ENCODE peak calls at places on chromosome 7, in five cellular contexts. One of them, this sample, is unnamed.

GRCh38 chr7:118239014-118239413 is 14.5 kb downstream of the ANKRD7 start:
- DNase-seq in psoas muscle: no peak
- DNase-seq in iris pigment epithelial cell: no peak
- DNase-seq in activated T-cell treated with anti-CD3 and anti-CD28 coated beads, Interleukin-2, amount 50 U/mL, for 72 hours: no peak
- DNase-seq in iPS DF 6.9: peak
- DNase-seq in this sample: no peak

GRCh38 chr7:2941201-2941859 is 97.2 kb upstream of the GNA12 start:
- DNase-seq in activated T-cell treated with anti-CD3 and anti-CD28 coated beads, Interleukin-2, amount 50 U/mL, for 72 hours: no peak
- DNase-seq in psoas muscle: no peak
- DNase-seq in iPS DF 6.9: no peak
- DNase-seq in iris pigment epithelial cell: no peak
- DNase-seq in this sample: no peak

GRCh38 chr7:151745090-151745638 is 131.8 kb downstream of the PRKAG2 start:
- DNase-seq in iris pigment epithelial cell: peak
- DNase-seq in iPS DF 6.9: no peak
- DNase-seq in activated T-cell treated with anti-CD3 and anti-CD28 coated beads, Interleukin-2, amount 50 U/mL, for 72 hours: peak
- DNase-seq in psoas muscle: peak
- DNase-seq in this sample: no peak

GRCh38 chr7:142542938-142543337 is 206.3 kb upstream of the PRSS1 start:
- DNase-seq in iPS DF 6.9: no peak
- DNase-seq in psoas muscle: no peak
- DNase-seq in iris pigment epithelial cell: peak
- DNase-seq in activated T-cell treated with anti-CD3 and anti-CD28 coated beads, Interleukin-2, amount 50 U/mL, for 72 hours: no peak
- DNase-seq in this sample: no peak

GRCh38 chr7:41970946-41971345 is 266.1 kb downstream of the GLI3 start:
- DNase-seq in iPS DF 6.9: no peak
- DNase-seq in activated T-cell treated with anti-CD3 and anti-CD28 coated beads, Interleukin-2, amount 50 U/mL, for 72 hours: no peak
- DNase-seq in iris pigment epithelial cell: no peak
- DNase-seq in psoas muscle: no peak
- DNase-seq in this sample: no peak

GRCh38 chr7:70752794-70753241 is 379.1 kb upstream of the GALNT17 start:
- DNase-seq in activated T-cell treated with anti-CD3 and anti-CD28 coated beads, Interleukin-2, amount 50 U/mL, for 72 hours: no peak
- DNase-seq in iris pigment epithelial cell: peak
- DNase-seq in psoas muscle: no peak
- DNase-seq in iPS DF 6.9: no peak
- DNase-seq in this sample: no peak

GRCh38 chr7:44292876-44293560 is 32.4 kb downstream of the CAMK2B start:
- DNase-seq in iris pigment epithelial cell: no peak
- DNase-seq in activated T-cell treated with anti-CD3 and anti-CD28 coated beads, Interleukin-2, amount 50 U/mL, for 72 hours: no peak
- DNase-seq in iPS DF 6.9: no peak
- DNase-seq in psoas muscle: peak
- DNase-seq in this sample: no peak

GRCh38 chr7:152553671-152554317 is 118.0 kb upstream of the KMT2C start:
- DNase-seq in activated T-cell treated with anti-CD3 and anti-CD28 coated beads, Interleukin-2, amount 50 U/mL, for 72 hours: no peak
- DNase-seq in psoas muscle: no peak
- DNase-seq in iris pigment epithelial cell: no peak
- DNase-seq in iPS DF 6.9: no peak
- DNase-seq in this sample: no peak

GRCh38 chr7:155660758-155661093 is 16.3 kb downstream of the RBM33 start:
- DNase-seq in psoas muscle: no peak
- DNase-seq in iris pigment epithelial cell: no peak
- DNase-seq in iPS DF 6.9: no peak
- DNase-seq in activated T-cell treated with anti-CD3 and anti-CD28 coated beads, Interleukin-2, amount 50 U/mL, for 72 hours: no peak
- DNase-seq in this sample: no peak

GRCh38 chr7:37193087-37193774 is 255.4 kb downstream of the ELMO1 start:
- DNase-seq in iPS DF 6.9: no peak
- DNase-seq in activated T-cell treated with anti-CD3 and anti-CD28 coated beads, Interleukin-2, amount 50 U/mL, for 72 hours: no peak
- DNase-seq in iris pigment epithelial cell: no peak
- DNase-seq in psoas muscle: no peak
- DNase-seq in this sample: no peak

GRCh38 chr7:151843181-151843580 is 33.7 kb downstream of the PRKAG2 start:
- DNase-seq in iris pigment epithelial cell: no peak
- DNase-seq in activated T-cell treated with anti-CD3 and anti-CD28 coated beads, Interleukin-2, amount 50 U/mL, for 72 hours: no peak
- DNase-seq in psoas muscle: no peak
- DNase-seq in iPS DF 6.9: no peak
- DNase-seq in this sample: no peak

GRCh38 chr7:135189961-135190360 is 19.5 kb upstream of the CYREN start:
- DNase-seq in iris pigment epithelial cell: peak
- DNase-seq in iPS DF 6.9: no peak
- DNase-seq in psoas muscle: no peak
- DNase-seq in activated T-cell treated with anti-CD3 and anti-CD28 coated beads, Interleukin-2, amount 50 U/mL, for 72 hours: no peak
- DNase-seq in this sample: no peak

GRCh38 chr7:22787936-22788335 is 34.7 kb downstream of the TOMM7 start:
- DNase-seq in iris pigment epithelial cell: peak
- DNase-seq in iPS DF 6.9: no peak
- DNase-seq in activated T-cell treated with anti-CD3 and anti-CD28 coated beads, Interleukin-2, amount 50 U/mL, for 72 hours: no peak
- DNase-seq in psoas muscle: no peak
- DNase-seq in this sample: no peak

GRCh38 chr7:24741691-24742639 is 15.3 kb downstream of the GSDME start:
- DNase-seq in activated T-cell treated with anti-CD3 and anti-CD28 coated beads, Interleukin-2, amount 50 U/mL, for 72 hours: no peak
- DNase-seq in iPS DF 6.9: no peak
- DNase-seq in psoas muscle: peak
- DNase-seq in iris pigment epithelial cell: peak
- DNase-seq in this sample: no peak

GRCh38 chr7:79547132-79547531 is 93.7 kb upstream of the MAGI2 start:
- DNase-seq in iPS DF 6.9: no peak
- DNase-seq in psoas muscle: no peak
- DNase-seq in iris pigment epithelial cell: no peak
- DNase-seq in activated T-cell treated with anti-CD3 and anti-CD28 coated beads, Interleukin-2, amount 50 U/mL, for 72 hours: no peak
- DNase-seq in this sample: no peak

GRCh38 chr7:22799633-22800032 is 23.0 kb downstream of the TOMM7 start:
- DNase-seq in psoas muscle: no peak
- DNase-seq in activated T-cell treated with anti-CD3 and anti-CD28 coated beads, Interleukin-2, amount 50 U/mL, for 72 hours: no peak
- DNase-seq in iris pigment epithelial cell: no peak
- DNase-seq in iPS DF 6.9: no peak
- DNase-seq in this sample: no peak

GRCh38 chr7:36303202-36304098 is 86.2 kb upstream of the ANLN start:
- DNase-seq in iPS DF 6.9: no peak
- DNase-seq in iris pigment epithelial cell: peak
- DNase-seq in activated T-cell treated with anti-CD3 and anti-CD28 coated beads, Interleukin-2, amount 50 U/mL, for 72 hours: no peak
- DNase-seq in psoas muscle: peak
- DNase-seq in this sample: no peak

GRCh38 chr7:101614939-101615302 is 14.2 kb downstream of the MYL10 start:
- DNase-seq in psoas muscle: no peak
- DNase-seq in iris pigment epithelial cell: no peak
- DNase-seq in iPS DF 6.9: no peak
- DNase-seq in activated T-cell treated with anti-CD3 and anti-CD28 coated beads, Interleukin-2, amount 50 U/mL, for 72 hours: no peak
- DNase-seq in this sample: no peak

GRCh38 chr7:151087247-151088018 is 1.2 kb downstream of the AGAP3 start:
- DNase-seq in activated T-cell treated with anti-CD3 and anti-CD28 coated beads, Interleukin-2, amount 50 U/mL, for 72 hours: peak
- DNase-seq in iris pigment epithelial cell: peak
- DNase-seq in psoas muscle: peak
- DNase-seq in iPS DF 6.9: no peak
- DNase-seq in this sample: no peak

GRCh38 chr7:27519801-27520200 is 142.9 kb downstream of the HIBADH start:
- DNase-seq in iris pigment epithelial cell: no peak
- DNase-seq in activated T-cell treated with anti-CD3 and anti-CD28 coated beads, Interleukin-2, amount 50 U/mL, for 72 hours: no peak
- DNase-seq in iPS DF 6.9: no peak
- DNase-seq in psoas muscle: no peak
- DNase-seq in this sample: no peak

GRCh38 chr7:157771-158251 is 34.6 kb upstream of the FAM20C start:
- DNase-seq in activated T-cell treated with anti-CD3 and anti-CD28 coated beads, Interleukin-2, amount 50 U/mL, for 72 hours: no peak
- DNase-seq in iris pigment epithelial cell: no peak
- DNase-seq in psoas muscle: peak
- DNase-seq in iPS DF 6.9: no peak
- DNase-seq in this sample: no peak

GRCh38 chr7:134355925-134356324 is 39.2 kb upstream of the SLC35B4 start:
- DNase-seq in activated T-cell treated with anti-CD3 and anti-CD28 coated beads, Interleukin-2, amount 50 U/mL, for 72 hours: no peak
- DNase-seq in iris pigment epithelial cell: no peak
- DNase-seq in psoas muscle: no peak
- DNase-seq in iPS DF 6.9: no peak
- DNase-seq in this sample: no peak

GRCh38 chr7:91191771-91192170 is 72.5 kb upstream of the FZD1 start:
- DNase-seq in iPS DF 6.9: no peak
- DNase-seq in activated T-cell treated with anti-CD3 and anti-CD28 coated beads, Interleukin-2, amount 50 U/mL, for 72 hours: no peak
- DNase-seq in iris pigment epithelial cell: no peak
- DNase-seq in psoas muscle: no peak
- DNase-seq in this sample: no peak

GRCh38 chr7:95435422-95435780 is 573 bp upstream of the PON2 start:
- DNase-seq in psoas muscle: no peak
- DNase-seq in activated T-cell treated with anti-CD3 and anti-CD28 coated beads, Interleukin-2, amount 50 U/mL, for 72 hours: no peak
- DNase-seq in iPS DF 6.9: no peak
- DNase-seq in iris pigment epithelial cell: no peak
- DNase-seq in this sample: no peak

GRCh38 chr7:40525764-40526163 is 391.0 kb downstream of the SUGCT start:
- DNase-seq in iPS DF 6.9: no peak
- DNase-seq in activated T-cell treated with anti-CD3 and anti-CD28 coated beads, Interleukin-2, amount 50 U/mL, for 72 hours: no peak
- DNase-seq in psoas muscle: no peak
- DNase-seq in iris pigment epithelial cell: no peak
- DNase-seq in this sample: no peak

GRCh38 chr7:45940939-45941338 is 19.9 kb upstream of the IGFBP3 start:
- DNase-seq in activated T-cell treated with anti-CD3 and anti-CD28 coated beads, Interleukin-2, amount 50 U/mL, for 72 hours: no peak
- DNase-seq in iPS DF 6.9: no peak
- DNase-seq in iris pigment epithelial cell: no peak
- DNase-seq in psoas muscle: no peak
- DNase-seq in this sample: no peak

GRCh38 chr7:106239406-106239805 is 45.4 kb downstream of the NAMPT start:
- DNase-seq in iris pigment epithelial cell: no peak
- DNase-seq in iPS DF 6.9: no peak
- DNase-seq in psoas muscle: no peak
- DNase-seq in activated T-cell treated with anti-CD3 and anti-CD28 coated beads, Interleukin-2, amount 50 U/mL, for 72 hours: no peak
- DNase-seq in this sample: no peak